ENCODE peak calls at places on chromosomes 13 and 19, in four cellular contexts. E is foreskin fibroblast; X is H9; V is stimulated activated naive B cell treated with anti-CD40 and anti-IgM and Interleukin-4, amounts not matched to agents 10 μg/mL and 1 μg/mL and 100 μg/mL, for 72 hours. R is an unnamed sample.

GRCh38 chr19:53102701-53103140 is 501 bp downstream of the ZNF160 start:
- DNase-seq in E (peak; percentile 73), X (no peak), V (peak; percentile 39), R (peak; percentile 32)

GRCh38 chr19:3401004-3401768 is 34.8 kb downstream of the NFIC start:
- DNase-seq in E (no peak), X (no peak), V (no peak), R (no peak)

GRCh38 chr13:46982856-46983582 is 86.2 kb upstream of the HTR2A start:
- DNase-seq in E (no peak), X (no peak), V (peak; percentile 88), R (no peak)

GRCh38 chr13:36919206-36919832 is 719 bp downstream of the SMAD9 start:
- DNase-seq in E (peak; percentile 54), X (peak; percentile 58), V (no peak), R (no peak)

GRCh38 chr13:26719356-26719945 is 41.1 kb downstream of the GPR12 start:
- DNase-seq in E (peak; percentile 25), X (no peak), V (no peak), R (no peak)

GRCh38 chr19:17450264-17451075 is 2.0 kb upstream of the TMEM221 start:
- DNase-seq in E (no peak), X (no peak), V (peak; percentile 20), R (peak; percentile 64)

GRCh38 chr19:13861392-13861713 is 15.6 kb upstream of the NANOS3 start:
- DNase-seq in E (peak; percentile 56), X (no peak), V (no peak), R (no peak)

GRCh38 chr13:28131646-28132045 is 6.7 kb upstream of the PAN3 start:
- DNase-seq in E (no peak), X (no peak), V (no peak), R (no peak)

GRCh38 chr13:61410669-61411297 is 4.9 kb downstream of the PCDH20 start:
- DNase-seq in E (no peak), X (no peak), V (no peak), R (no peak)

GRCh38 chr19:10677796-10678195 is 23.4 kb upstream of the QTRT1 start:
- DNase-seq in E (no peak), X (no peak), V (no peak), R (no peak)

GRCh38 chr13:77034883-77035282 is 7.9 kb upstream of the FBXL3 start:
- DNase-seq in E (peak; percentile 84), X (no peak), V (no peak), R (no peak)

GRCh38 chr19:5680437-5681368 is at the start of the genes HSD11B1L and MICOS13:
- DNase-seq in E (peak; percentile 100), X (peak; percentile 99), V (peak; percentile 98), R (peak; percentile 100)

GRCh38 chr19:40278361-40279045 is 6.6 kb downstream of the AKT2 start:
- DNase-seq in E (peak; percentile 36), X (no peak), V (no peak), R (no peak)

GRCh38 chr13:113064534-113065405 is 40.8 kb upstream of the F7 start:
- DNase-seq in E (peak; percentile 26), X (no peak), V (no peak), R (no peak)

GRCh38 chr19:2656533-2656932 is 46.0 kb downstream of the GNG7 start:
- DNase-seq in E (no peak), X (no peak), V (no peak), R (no peak)

GRCh38 chr19:31283701-31284100 is 65.5 kb downstream of the TSHZ3 start:
- DNase-seq in E (no peak), X (no peak), V (no peak), R (no peak)

GRCh38 chr13:77299587-77299986 is 27.3 kb downstream of the MYCBP2 start:
- DNase-seq in E (no peak), X (no peak), V (no peak), R (no peak)